ENCODE peak calls at places on chromosomes 2 and 18, in four cellular contexts. P is A549, O is IMR-90, F is K562. I is an unnamed sample.

GRCh38 chr2:178190938-178191910 is 3.1 kb upstream of the OSBPL6 start:
- DNase-seq in O (no peak), F (no peak), P (no peak), I (no peak)

GRCh38 chr2:137838255-137839092 is 125.8 kb upstream of the HNMT start:
- DNase-seq in O (peak; percentile 49), P (peak; percentile 33), F (peak; percentile 68), I (peak; percentile 58)

GRCh38 chr2:114550895-114551793 is 108.7 kb downstream of the DPP10 start:
- DNase-seq in F (no peak), O (peak; percentile 50), P (peak; percentile 9), I (peak; percentile 74)

GRCh38 chr2:206915136-206915535 is 24.2 kb upstream of the CPO start:
- DNase-seq in O (peak; percentile 95), P (no peak), F (no peak), I (peak; percentile 6)

GRCh38 chr2:232480201-232481190 is 7.1 kb downstream of the ECEL1 start:
- DNase-seq in P (no peak), O (no peak), F (peak; percentile 17), I (no peak)

GRCh38 chr18:24683965-24684364 is 223.5 kb downstream of the HRH4 start:
- DNase-seq in O (no peak), P (no peak), F (peak; percentile 19), I (no peak)

GRCh38 chr2:188089896-188090295 is 201.8 kb upstream of the GULP1 start:
- DNase-seq in P (no peak), F (no peak), O (peak; percentile 29), I (no peak)

GRCh38 chr18:58505181-58505580 is 123.7 kb downstream of the ALPK2 start:
- DNase-seq in P (no peak), O (no peak), F (no peak), I (no peak)

GRCh38 chr18:77635441-77635840 is 385.8 kb downstream of the GALR1 start:
- DNase-seq in O (no peak), P (no peak), F (no peak), I (no peak)

GRCh38 chr2:128384956-128385355 is 66.3 kb upstream of the HS6ST1 start:
- DNase-seq in O (no peak), P (no peak), F (no peak), I (no peak)

GRCh38 chr2:44623622-44624351 is 262.0 kb downstream of the CAMKMT start:
- DNase-seq in P (no peak), O (no peak), F (no peak), I (no peak)

GRCh38 chr18:54689319-54689718 is 98.3 kb downstream of the DYNAP start:
- DNase-seq in P (no peak), F (no peak), O (no peak), I (no peak)

GRCh38 chr2:223260681-223261080 is 208.7 kb downstream of the KCNE4 start:
- DNase-seq in F (no peak), P (no peak), O (peak; percentile 7), I (no peak)

GRCh38 chr2:56040189-56040588 is 116.6 kb upstream of the EFEMP1 start:
- DNase-seq in P (no peak), O (no peak), F (no peak), I (no peak)

GRCh38 chr2:44351088-44351487 is 10.2 kb downstream of the PREPL start:
- DNase-seq in F (no peak), P (no peak), O (peak; percentile 84), I (no peak)

GRCh38 chr2:149020432-149020851 is 18.1 kb upstream of the LYPD6B start:
- DNase-seq in P (no peak), O (no peak), F (no peak), I (peak; percentile 73)

GRCh38 chr18:21741511-21742322 is 1.1 kb downstream of the MIB1 start:
- DNase-seq in O (peak; percentile 9), F (no peak), P (no peak), I (no peak)

GRCh38 chr2:25347205-25347815 is 5.6 kb upstream of the DNMT3A start:
- DNase-seq in O (peak; percentile 72), F (no peak), P (no peak), I (no peak)

GRCh38 chr18:74498712-74499629 is 2.8 kb downstream of the CNDP2 start:
- DNase-seq in P (no peak), F (no peak), O (no peak), I (no peak)

GRCh38 chr2:166074011-166074410 is 53.8 kb downstream of the SCN1A start:
- DNase-seq in F (no peak), P (no peak), O (no peak), I (no peak)

GRCh38 chr2:101723366-101724112 is 26.0 kb downstream of the MAP4K4 start:
- DNase-seq in P (no peak), O (no peak), F (no peak), I (no peak)

DNA sequence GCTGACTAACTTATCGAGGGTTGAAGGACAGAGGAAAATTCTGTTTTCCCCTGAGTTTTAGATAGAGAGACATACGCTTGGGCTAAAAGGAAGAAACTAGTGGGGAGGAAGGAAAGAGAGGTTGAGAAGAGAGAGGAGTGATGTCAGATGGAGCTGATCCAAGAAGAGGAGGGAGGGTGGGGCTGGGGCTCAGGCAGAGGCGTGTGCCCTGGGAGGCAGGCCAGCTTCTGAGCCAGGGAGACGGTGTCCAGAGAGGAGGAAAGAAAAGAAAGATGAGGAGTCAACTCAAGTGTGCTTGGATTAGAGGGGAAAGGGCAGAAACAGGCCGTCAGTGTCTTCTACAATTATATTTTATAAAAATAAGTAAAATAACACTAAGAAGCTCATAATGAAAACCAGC is 56.2 kb downstream of the EMILIN2 start:
- DNase-seq in F (no peak), P (no peak), O (peak; percentile 61), I (no peak)
- TF ChIP-seq MAZ in F (no peak), P (no peak), O (no peak), I (no peak)

DNA sequence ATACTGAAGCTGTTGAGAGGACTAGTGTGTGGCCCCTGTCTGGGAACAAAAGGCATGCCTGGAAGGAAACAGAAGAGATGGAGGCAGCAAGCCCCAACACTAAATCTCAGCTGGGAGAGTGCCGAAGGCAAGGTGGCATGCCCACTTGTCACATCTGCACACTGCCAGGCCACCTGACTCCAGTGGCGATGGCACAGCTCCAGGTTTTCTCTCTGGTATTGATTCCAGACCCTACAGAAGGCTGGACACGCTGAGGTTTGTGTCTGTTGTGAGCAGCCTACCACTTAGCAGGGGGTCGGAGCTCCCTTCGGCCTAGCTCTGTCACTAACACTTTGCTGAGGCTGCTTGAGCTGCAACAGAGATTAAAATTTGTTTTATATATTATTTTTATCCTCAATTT is 307.3 kb downstream of the TDRD15 start:
- DNase-seq in O (no peak), P (no peak), F (no peak), I (no peak)
- TF ChIP-seq CTCF in O (no peak), P (no peak), F (no peak), I (no peak)

GRCh38 chr2:2843969-2844548 is 513.0 kb upstream of the MYT1L start:
- DNase-seq in F (peak; percentile 19), P (no peak), O (no peak), I (peak; percentile 15)
- TF ChIP-seq MAZ in F (no peak), P (no peak), O (no peak), I (no peak)

GRCh38 chr18:66874375-66874774 is 270.5 kb upstream of the CDH19 start:
- DNase-seq in F (no peak), O (no peak), P (no peak), I (peak; percentile 5)

GRCh38 chr18:66867653-66868052 is 263.8 kb upstream of the CDH19 start:
- DNase-seq in F (no peak), O (no peak), P (no peak), I (no peak)

GRCh38 chr18:66873899-66874298 is 270.0 kb upstream of the CDH19 start:
- DNase-seq in F (no peak), P (no peak), O (no peak), I (peak; percentile 61)

GRCh38 chr18:66874812-66875474 is 271.1 kb upstream of the CDH19 start:
- DNase-seq in F (no peak), O (no peak), P (no peak), I (peak; percentile 47)

DNA sequence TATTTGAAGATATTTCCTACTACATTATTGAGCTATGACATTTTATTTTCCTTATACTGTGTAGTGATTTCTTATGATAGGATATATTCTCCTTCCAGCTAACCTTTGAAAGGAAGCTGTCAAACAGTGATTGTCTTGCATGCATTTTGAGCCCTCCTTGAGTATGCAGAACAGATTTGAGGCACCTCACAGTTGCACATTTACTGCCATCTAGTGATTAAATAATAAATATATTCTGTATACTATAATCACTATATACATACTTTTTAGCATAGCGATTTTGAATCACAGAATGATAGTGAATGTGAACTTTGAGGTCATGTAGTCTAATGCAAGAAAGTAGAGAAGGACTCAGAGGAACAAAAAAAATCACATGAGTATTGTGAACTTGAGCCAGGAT is 268.4 kb upstream of the CDH19 start:
- DNase-seq in P (no peak), O (no peak), F (no peak), I (no peak)
- TF ChIP-seq CTCF in P (peak; percentile 35), O (no peak), F (no peak), I (no peak)

GRCh38 chr2:18833941-18834340 is 244.6 kb upstream of the NT5C1B start:
- DNase-seq in F (no peak), O (no peak), P (no peak), I (no peak)

GRCh38 chr2:18836436-18836835 is 247.1 kb upstream of the NT5C1B start:
- DNase-seq in P (no peak), O (no peak), F (no peak), I (peak; percentile 35)

GRCh38 chr2:18835787-18836186 is 246.4 kb upstream of the NT5C1B start:
- DNase-seq in O (no peak), F (no peak), P (no peak), I (no peak)

GRCh38 chr2:18831916-18832510 is 242.6 kb upstream of the NT5C1B start:
- DNase-seq in F (no peak), P (no peak), O (peak; percentile 25), I (no peak)

DNA sequence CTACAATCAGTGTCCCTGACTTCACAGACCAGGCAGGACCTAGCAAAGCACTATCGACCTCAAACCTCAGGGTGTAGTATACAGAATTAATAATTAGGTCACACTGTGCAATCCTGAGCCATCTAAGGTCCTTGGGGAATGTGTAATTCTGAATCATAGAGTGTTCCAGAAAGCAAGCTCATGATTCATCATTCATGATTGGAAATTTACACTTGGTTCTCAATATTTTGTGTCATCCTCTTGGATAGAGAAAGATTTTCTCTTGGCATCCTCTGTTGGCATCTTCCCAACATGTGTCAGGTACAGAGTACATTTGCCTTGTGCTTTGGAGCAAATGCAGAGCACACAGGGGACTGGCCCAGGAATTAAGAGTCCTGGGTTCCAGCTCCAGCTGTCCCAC is 245.0 kb upstream of the NT5C1B start:
- DNase-seq in F (no peak), O (peak; percentile 58), P (no peak), I (no peak)
- TF ChIP-seq MAZ in F (no peak), O (no peak), P (no peak), I (no peak)

GRCh38 chr2:121288454-121289231 is 3.6 kb upstream of the TFCP2L1 start:
- DNase-seq in F (no peak), O (no peak), P (no peak), I (no peak)
- TF ChIP-seq CTCF in F (no peak), O (no peak), P (no peak), I (no peak)

GRCh38 chr18:8368490-8369217 is 240.6 kb upstream of the RAB12 start:
- DNase-seq in O (peak; percentile 49), P (no peak), F (no peak), I (no peak)

GRCh38 chr18:8375899-8376512 is 233.2 kb upstream of the RAB12 start:
- DNase-seq in F (no peak), O (no peak), P (no peak), I (no peak)

GRCh38 chr18:8374652-8375051 is 234.6 kb upstream of the RAB12 start:
- DNase-seq in P (no peak), O (no peak), F (no peak), I (no peak)

GRCh38 chr18:8375269-8375668 is 234.0 kb upstream of the RAB12 start:
- DNase-seq in P (no peak), O (no peak), F (no peak), I (no peak)

GRCh38 chr18:8373486-8373885 is 235.8 kb upstream of the RAB12 start:
- DNase-seq in F (no peak), P (no peak), O (no peak), I (no peak)
- TF ChIP-seq MAZ in F (no peak), P (no peak), O (no peak), I (no peak)

I was measured in HepG2.